ENCODE peak calls at places on chromosomes 11 and 22, in five cellular contexts. F, K, Y, O and P are unnamed samples. For H3K4me1, the result is how much of the 10 kb centered on the place peaks cover.

GRCh38 chr11:71251159-71251721 is 1.1 kb downstream of the SHANK2 start:
- DNase-seq in F (peak), O (no peak), Y (peak), K (no peak), P (no peak)

GRCh38 chr11:120867024-120867423 is 156.9 kb upstream of the TBCEL start:
- DNase-seq in Y (no peak), O (no peak), K (no peak), F (no peak), P (no peak)

GRCh38 chr11:47152953-47153950 is 23.4 kb downstream of the ARFGAP2 start:
- DNase-seq in K (no peak), F (peak), Y (peak), O (peak), P (peak)

GRCh38 chr11:132817387-132817786 is 714.9 kb downstream of the OPCML start:
- DNase-seq in K (no peak), F (no peak), O (no peak), Y (no peak), P (no peak)

GRCh38 chr22:17999851-18000250 is 24.5 kb downstream of the MICAL3 start:
- DNase-seq in F (no peak), Y (peak), O (no peak), K (no peak), P (no peak)

GRCh38 chr11:12602421-12602820 is 71.8 kb upstream of the TEAD1 start:
- DNase-seq in K (no peak), O (no peak), Y (no peak), F (no peak), P (no peak)

GRCh38 chr11:117807482-117808272 is 10.7 kb upstream of the DSCAML1 start:
- DNase-seq in F (peak), K (peak), Y (peak), O (peak), P (peak)

GRCh38 chr22:30860176-30861105 is 108.1 kb downstream of the MORC2 start:
- DNase-seq in O (no peak), K (no peak), Y (no peak), F (no peak), P (no peak)

GRCh38 chr11:121762820-121763219 is 310.1 kb upstream of the SORL1-AS1 start:
- DNase-seq in Y (no peak), O (no peak), K (no peak), F (no peak), P (peak)

GRCh38 chr22:39873963-39874362 is 19.6 kb downstream of the ENTHD1 start:
- DNase-seq in Y (no peak), O (no peak), F (no peak), K (no peak), P (no peak)

GRCh38 chr11:283405-284080 is 5.3 kb downstream of the NLRP6 start:
- DNase-seq in F (no peak), K (no peak), O (no peak), Y (no peak), P (no peak)

GRCh38 chr11:133922078-133922870 is 34.5 kb downstream of the IGSF9B start:
- DNase-seq in Y (no peak), O (no peak), K (no peak), F (no peak), P (no peak)

GRCh38 chr11:122979815-122980656 is 1.6 kb downstream of the BSX start:
- DNase-seq in Y (no peak), F (no peak), K (no peak), O (no peak), P (no peak)

GRCh38 chr11:109096266-109096665 is 325.7 kb upstream of the C11orf87 start:
- DNase-seq in Y (no peak), O (no peak), F (no peak), K (no peak), P (no peak)

GRCh38 chr22:30614268-30614667 is 7.3 kb downstream of the TCN2 start:
- DNase-seq in Y (no peak), F (no peak), K (no peak), O (no peak), P (no peak)

GRCh38 chr11:8080674-8081590 is at the start of gene TUB:
- DNase-seq in Y (no peak), F (peak), O (no peak), K (no peak), P (no peak)

GRCh38 chr22:28072066-28072465 is 153.0 kb upstream of the PITPNB start:
- DNase-seq in F (no peak), K (no peak), Y (no peak), O (no peak), P (no peak)

GRCh38 chr22:43203471-43203981 is 16.6 kb upstream of the TTLL12 start:
- DNase-seq in Y (no peak), F (no peak), K (no peak), O (no peak), P (no peak)

GRCh38 chr11:121451178-121451981 is 734 bp upstream of the SORL1 start:
- DNase-seq in O (no peak), F (no peak), Y (no peak), K (no peak), P (no peak)

GRCh38 chr22:39311592-39312400 is 7.6 kb downstream of the RPL3 start:
- DNase-seq in O (no peak), K (no peak), F (no peak), Y (no peak), P (no peak)

GRCh38 chr22:30309981-30310672 is 16.6 kb downstream of the TBC1D10A start:
- DNase-seq in O (peak), K (no peak), Y (peak), F (no peak), P (no peak)

GRCh38 chr11:79503028-79503427 is 62.2 kb upstream of the TENM4 start:
- DNase-seq in Y (no peak), K (no peak), F (no peak), O (no peak), P (peak)

GRCh38 chr22:30159561-30160353 is 79.5 kb downstream of the HORMAD2 start:
- DNase-seq in O (peak), F (peak), K (no peak), Y (peak), P (no peak)

GRCh38 chr22:35274154-35274871 is 17.0 kb downstream of the HMGXB4 start:
- DNase-seq in F (no peak), K (no peak), O (no peak), Y (no peak), P (no peak)

GRCh38 chr11:61959026-61959608 is 8.3 kb downstream of the FTH1 start:
- DNase-seq in F (no peak), K (no peak), Y (no peak), O (no peak), P (no peak)

GRCh38 chr11:6681949-6682348 is 1.2 kb downstream of the MRPL17 start:
- DNase-seq in O (no peak), Y (peak), K (no peak), F (no peak), P (no peak)

GRCh38 chr11:85663781-85664560 is 958 bp downstream of the CREBZF start:
- DNase-seq in F (peak), O (peak), K (peak), Y (peak), P (peak)

GRCh38 chr22:27534720-27535125 is 266.8 kb downstream of the MN1 start:
- DNase-seq in O (no peak), F (no peak), Y (no peak), K (no peak), P (no peak)

GRCh38 chr11:535519-536454 is at the start of gene HRAS:
- DNase-seq in K (peak), O (peak), Y (peak), F (peak), P (peak)

GRCh38 chr11:101706541-101706940 is 122.7 kb upstream of the TRPC6 start:
- DNase-seq in K (no peak), Y (no peak), O (no peak), F (peak), P (no peak)

GRCh38 chr11:60985991-60986915 is 14.8 kb downstream of the CD6 start:
- DNase-seq in Y (peak), K (no peak), O (no peak), F (no peak), P (no peak)

GRCh38 chr22:30609260-30610185 is 2.5 kb downstream of the TCN2 start:
- DNase-seq in Y (peak), F (peak), K (no peak), O (peak), P (peak)

GRCh38 chr22:44219101-44219870 is 38.6 kb downstream of the PARVG start:
- DNase-seq in Y (no peak), K (no peak), O (no peak), F (no peak), P (no peak)

GRCh38 chr11:68855205-68855978 is 13.7 kb upstream of the CPT1A start:
- DNase-seq in F (no peak), Y (peak), O (no peak), K (no peak), P (peak)
- H3K4me1 ChIP-seq in F (under half), Y (under half), O (under half), K (under half), P (under half)

GRCh38 chr22:37560682-37561208 is 465 bp downstream of the CDC42EP1 start:
- DNase-seq in K (no peak), O (no peak), F (no peak), Y (peak), P (peak)
- TF ChIP-seq POLR2A in K (no peak), O (no peak), F (no peak), Y (no peak), P (no peak)

GRCh38 chr11:32087602-32088001 is 3.3 kb upstream of the RCN1 start:
- DNase-seq in O (no peak), Y (no peak), K (no peak), F (no peak), P (no peak)
- H3K4me3 ChIP-seq in O (no peak), Y (no peak), K (no peak), F (no peak), P (no peak)

DNA sequence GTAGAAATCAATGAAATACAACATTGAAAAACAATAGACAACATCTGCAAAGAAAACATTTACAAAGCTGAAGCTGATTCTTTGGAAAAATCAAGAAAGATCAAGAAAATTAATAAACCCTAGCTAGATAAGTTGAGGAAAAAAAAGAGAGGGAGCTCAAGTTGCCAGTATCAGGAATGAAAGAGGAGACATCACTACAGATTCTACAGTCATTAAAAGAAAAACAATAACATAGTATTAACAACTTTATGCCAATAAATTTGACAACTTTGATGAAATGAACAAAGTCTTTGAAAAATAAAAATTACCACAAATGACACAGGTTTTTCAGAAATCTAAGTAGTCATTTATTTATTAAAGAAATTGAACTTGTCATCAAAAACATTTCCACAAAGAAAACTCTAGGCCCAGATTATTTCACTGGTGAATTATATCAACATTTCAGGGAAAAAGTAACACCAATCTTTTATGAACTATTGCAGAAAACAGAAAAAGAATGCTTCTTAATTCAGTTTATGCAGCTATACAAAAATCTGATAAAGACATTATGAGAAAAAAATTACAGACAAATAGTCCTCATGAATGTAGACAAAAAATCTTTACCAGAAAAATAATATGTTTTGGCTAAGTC is 39.2 kb downstream of the POU2AF1 start:
- DNase-seq in O (no peak), F (no peak), K (no peak), Y (no peak), P (no peak)
- H3K4me1 ChIP-seq in O (under half), F (under half), K (under half), Y (under half), P (under half)

GRCh38 chr22:33920927-33921575 is 775 bp upstream of the LARGE1 start:
- DNase-seq in F (peak), Y (peak), O (peak), K (peak), P (peak)

GRCh38 chr22:33921576-33922181 is 1.4 kb upstream of the LARGE1 start:
- DNase-seq in F (peak), Y (peak), K (no peak), O (peak), P (peak)

GRCh38 chr22:33918676-33919590 is 1.3 kb downstream of the LARGE1 start:
- DNase-seq in F (no peak), K (no peak), Y (no peak), O (no peak), P (no peak)

GRCh38 chr22:33917744-33918406 is 2.4 kb downstream of the LARGE1 start:
- DNase-seq in O (no peak), F (no peak), K (no peak), Y (no peak), P (no peak)

DNA sequence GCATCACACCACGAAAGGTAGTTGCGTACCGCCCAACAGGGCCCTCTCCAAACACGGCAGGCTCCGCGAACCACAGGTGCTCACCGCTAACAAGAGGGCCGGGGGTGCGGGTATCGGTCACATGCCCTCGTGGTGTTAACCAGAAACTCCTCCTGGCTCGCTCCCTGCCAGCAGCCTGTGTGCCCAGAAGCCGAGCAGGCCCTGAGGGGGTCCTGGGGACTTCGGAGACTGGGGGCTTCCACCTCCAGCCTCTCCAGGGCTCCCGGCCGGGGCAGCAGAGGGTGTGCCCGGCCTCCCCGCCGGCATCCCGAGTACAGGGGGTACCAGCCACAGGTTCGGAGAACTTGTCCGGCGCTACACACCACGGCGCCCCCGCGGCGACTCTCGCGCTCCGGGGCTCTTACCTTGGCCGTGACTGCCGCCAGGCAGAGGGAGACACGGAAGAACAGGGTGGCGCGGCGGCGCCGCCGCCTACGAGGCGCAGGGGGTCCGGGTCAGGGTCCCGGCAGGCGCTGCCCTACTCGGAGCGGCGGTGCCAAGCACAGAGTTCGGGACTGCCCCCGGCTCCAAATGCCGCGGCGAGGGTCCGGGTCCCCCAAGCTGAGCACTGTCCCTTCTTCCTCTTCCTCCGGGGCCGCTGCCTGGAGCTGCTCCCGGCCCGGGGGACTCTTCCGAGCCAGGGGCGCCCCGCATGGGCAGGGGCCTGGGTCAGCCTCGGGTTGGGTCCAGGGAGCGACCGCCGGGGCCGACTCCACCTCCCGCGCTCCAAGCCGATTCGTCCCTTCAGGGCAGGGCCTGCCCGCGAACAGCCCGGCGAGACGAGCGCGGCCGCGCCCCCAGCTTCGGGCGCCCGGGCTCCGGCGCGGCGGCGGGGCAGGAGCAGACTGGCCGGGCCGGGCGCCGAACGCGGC is at the start of gene LARGE1:
- DNase-seq in K (no peak), Y (peak), F (peak), O (no peak), P (peak)
- TF ChIP-seq POLR2A in K (no peak), Y (peak), F (no peak), O (no peak), P (peak)

DNA sequence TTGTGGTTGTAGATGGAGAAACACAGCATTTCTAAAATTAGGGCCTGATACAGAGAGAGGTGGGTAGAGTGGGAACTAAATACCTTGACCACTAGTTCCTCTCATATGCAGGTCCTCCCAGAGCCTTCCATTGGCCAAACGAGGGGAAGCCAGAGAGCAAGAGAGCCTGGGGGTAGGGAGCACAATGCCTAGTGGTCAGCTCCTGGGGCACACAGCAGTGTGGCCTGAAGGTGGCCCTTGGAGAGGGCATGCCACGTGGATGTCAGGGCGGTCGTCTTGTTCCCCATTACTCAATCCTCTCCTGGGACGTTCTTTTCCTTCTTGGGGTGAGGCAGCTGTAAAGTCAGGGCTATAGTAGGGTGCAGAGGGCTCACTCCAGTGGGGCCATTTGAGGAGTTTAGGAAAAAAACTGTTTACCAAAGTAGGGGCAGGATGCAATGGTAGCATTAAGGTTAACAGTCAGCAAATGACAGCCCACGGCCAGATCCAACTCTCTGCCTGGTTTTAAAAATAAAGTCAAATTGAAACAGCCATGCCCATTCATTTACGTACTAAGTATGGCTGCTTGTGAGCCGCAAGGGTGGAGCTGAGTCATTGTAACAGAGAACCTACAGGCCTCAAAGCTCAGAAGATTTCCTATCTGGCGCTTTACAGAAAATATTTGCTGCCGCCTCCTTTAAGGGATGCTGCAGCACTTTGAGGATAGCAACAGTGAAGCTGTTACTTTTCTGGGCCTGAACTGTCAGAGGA is 7.6 kb downstream of the MYO18B start:
- DNase-seq in O (no peak), Y (no peak), K (no peak), F (no peak), P (no peak)
- H3K4me3 ChIP-seq in O (no peak), Y (no peak), K (no peak), F (no peak), P (no peak)

GRCh38 chr11:128476031-128476430 is 111.3 kb downstream of the ETS1 start:
- DNase-seq in O (no peak), K (no peak), F (no peak), Y (no peak), P (no peak)

GRCh38 chr11:128480066-128480465 is 107.3 kb downstream of the ETS1 start:
- DNase-seq in K (no peak), F (no peak), Y (no peak), O (no peak), P (peak)

GRCh38 chr11:128478305-128478704 is 109.1 kb downstream of the ETS1 start:
- DNase-seq in Y (no peak), O (no peak), K (no peak), F (no peak), P (no peak)

GRCh38 chr11:128476729-128477128 is 110.6 kb downstream of the ETS1 start:
- DNase-seq in Y (no peak), K (no peak), F (no peak), O (no peak), P (no peak)

DNA sequence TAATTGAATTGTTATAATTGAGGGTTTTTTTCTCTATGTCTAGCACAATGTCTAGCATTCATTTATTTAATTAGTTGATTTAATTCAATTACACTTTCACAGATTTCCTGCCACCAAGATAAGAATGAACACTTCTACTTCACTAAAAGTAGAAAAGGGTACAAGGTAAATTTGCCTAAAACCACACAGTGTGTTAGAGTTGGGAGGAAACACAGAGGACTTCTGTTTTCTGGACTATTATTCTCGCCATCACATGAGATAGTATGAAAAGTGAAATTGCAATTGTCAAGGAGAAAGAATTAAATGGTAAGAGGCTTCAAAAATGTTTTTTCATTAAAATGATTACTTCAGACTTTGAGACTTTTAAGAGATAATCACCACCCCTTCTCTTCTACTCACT is 109.5 kb downstream of the ETS1 start:
- DNase-seq in F (no peak), O (no peak), K (no peak), Y (no peak), P (no peak)
- H3K4me1 ChIP-seq in F (under half), O (half or more), K (under half), Y (under half), P (half or more)